ENCODE peak calls at places on chromosomes 3 and 15, in seven cellular contexts. One of them, this sample, is unnamed.

GRCh38 chr3:104069114-104069513 is 1297.6 kb upstream of the ALCAM start:
- DNase-seq in LoVo: no peak
- DNase-seq in activated T-cell treated with anti-CD3 and anti-CD28 coated beads, Interleukin-2, amount 50 U/mL, for 72 hours: no peak
- DNase-seq in stimulated activated CD4-positive, alpha-beta T cell treated with anti-CD3 and anti-CD28 coated beads, Interleukin-1b, Interleukin-23, amount 100 ng/mL, for 1 hour: no peak
- DNase-seq in activated CD8-positive, alpha-beta memory T cell treated with anti-CD3 and anti-CD28 coated beads for 1 hour: no peak
- DNase-seq in H4: no peak
- DNase-seq in C1 segment of cervical spinal cord: no peak
- DNase-seq in this sample: no peak

GRCh38 chr3:25661694-25662455 is 2.8 kb downstream of the TOP2B start:
- DNase-seq in LoVo: no peak
- DNase-seq in activated T-cell treated with anti-CD3 and anti-CD28 coated beads, Interleukin-2, amount 50 U/mL, for 72 hours: no peak
- DNase-seq in stimulated activated CD4-positive, alpha-beta T cell treated with anti-CD3 and anti-CD28 coated beads, Interleukin-1b, Interleukin-23, amount 100 ng/mL, for 1 hour: no peak
- DNase-seq in activated CD8-positive, alpha-beta memory T cell treated with anti-CD3 and anti-CD28 coated beads for 1 hour: no peak
- DNase-seq in H4: no peak
- DNase-seq in C1 segment of cervical spinal cord: no peak
- DNase-seq in this sample: no peak

GRCh38 chr15:31263751-31264533 is 62.7 kb upstream of the KLF13 start:
- DNase-seq in LoVo: peak
- DNase-seq in activated T-cell treated with anti-CD3 and anti-CD28 coated beads, Interleukin-2, amount 50 U/mL, for 72 hours: peak
- DNase-seq in stimulated activated CD4-positive, alpha-beta T cell treated with anti-CD3 and anti-CD28 coated beads, Interleukin-1b, Interleukin-23, amount 100 ng/mL, for 1 hour: peak
- DNase-seq in activated CD8-positive, alpha-beta memory T cell treated with anti-CD3 and anti-CD28 coated beads for 1 hour: peak
- DNase-seq in H4: no peak
- DNase-seq in C1 segment of cervical spinal cord: peak
- DNase-seq in this sample: no peak

GRCh38 chr3:124489506-124489905 is 240.7 kb upstream of the UMPS start:
- DNase-seq in LoVo: no peak
- DNase-seq in activated T-cell treated with anti-CD3 and anti-CD28 coated beads, Interleukin-2, amount 50 U/mL, for 72 hours: no peak
- DNase-seq in stimulated activated CD4-positive, alpha-beta T cell treated with anti-CD3 and anti-CD28 coated beads, Interleukin-1b, Interleukin-23, amount 100 ng/mL, for 1 hour: no peak
- DNase-seq in activated CD8-positive, alpha-beta memory T cell treated with anti-CD3 and anti-CD28 coated beads for 1 hour: no peak
- DNase-seq in H4: no peak
- DNase-seq in C1 segment of cervical spinal cord: no peak
- DNase-seq in this sample: no peak

GRCh38 chr15:66661432-66662096 is 40.5 kb upstream of the SMAD6 start:
- DNase-seq in LoVo: no peak
- DNase-seq in activated T-cell treated with anti-CD3 and anti-CD28 coated beads, Interleukin-2, amount 50 U/mL, for 72 hours: no peak
- DNase-seq in stimulated activated CD4-positive, alpha-beta T cell treated with anti-CD3 and anti-CD28 coated beads, Interleukin-1b, Interleukin-23, amount 100 ng/mL, for 1 hour: no peak
- DNase-seq in activated CD8-positive, alpha-beta memory T cell treated with anti-CD3 and anti-CD28 coated beads for 1 hour: no peak
- DNase-seq in H4: no peak
- DNase-seq in C1 segment of cervical spinal cord: no peak
- DNase-seq in this sample: no peak

GRCh38 chr15:64921711-64922110 is 10.0 kb downstream of the ANKDD1A start:
- DNase-seq in LoVo: peak
- DNase-seq in activated T-cell treated with anti-CD3 and anti-CD28 coated beads, Interleukin-2, amount 50 U/mL, for 72 hours: no peak
- DNase-seq in stimulated activated CD4-positive, alpha-beta T cell treated with anti-CD3 and anti-CD28 coated beads, Interleukin-1b, Interleukin-23, amount 100 ng/mL, for 1 hour: no peak
- DNase-seq in activated CD8-positive, alpha-beta memory T cell treated with anti-CD3 and anti-CD28 coated beads for 1 hour: no peak
- DNase-seq in H4: no peak
- DNase-seq in C1 segment of cervical spinal cord: no peak
- DNase-seq in this sample: peak

GRCh38 chr3:156246939-156247725 is 126.8 kb downstream of the KCNAB1 start:
- DNase-seq in LoVo: no peak
- DNase-seq in activated T-cell treated with anti-CD3 and anti-CD28 coated beads, Interleukin-2, amount 50 U/mL, for 72 hours: no peak
- DNase-seq in stimulated activated CD4-positive, alpha-beta T cell treated with anti-CD3 and anti-CD28 coated beads, Interleukin-1b, Interleukin-23, amount 100 ng/mL, for 1 hour: no peak
- DNase-seq in activated CD8-positive, alpha-beta memory T cell treated with anti-CD3 and anti-CD28 coated beads for 1 hour: no peak
- DNase-seq in H4: no peak
- DNase-seq in C1 segment of cervical spinal cord: no peak
- DNase-seq in this sample: no peak

GRCh38 chr15:95141486-95141885 is 910.1 kb downstream of the MCTP2 start:
- DNase-seq in LoVo: no peak
- DNase-seq in activated T-cell treated with anti-CD3 and anti-CD28 coated beads, Interleukin-2, amount 50 U/mL, for 72 hours: no peak
- DNase-seq in stimulated activated CD4-positive, alpha-beta T cell treated with anti-CD3 and anti-CD28 coated beads, Interleukin-1b, Interleukin-23, amount 100 ng/mL, for 1 hour: no peak
- DNase-seq in activated CD8-positive, alpha-beta memory T cell treated with anti-CD3 and anti-CD28 coated beads for 1 hour: no peak
- DNase-seq in H4: no peak
- DNase-seq in C1 segment of cervical spinal cord: no peak
- DNase-seq in this sample: no peak

GRCh38 chr3:46725663-46726314 is 8.1 kb upstream of the PRSS50 start:
- DNase-seq in LoVo: no peak
- DNase-seq in activated T-cell treated with anti-CD3 and anti-CD28 coated beads, Interleukin-2, amount 50 U/mL, for 72 hours: no peak
- DNase-seq in stimulated activated CD4-positive, alpha-beta T cell treated with anti-CD3 and anti-CD28 coated beads, Interleukin-1b, Interleukin-23, amount 100 ng/mL, for 1 hour: no peak
- DNase-seq in activated CD8-positive, alpha-beta memory T cell treated with anti-CD3 and anti-CD28 coated beads for 1 hour: no peak
- DNase-seq in H4: no peak
- DNase-seq in C1 segment of cervical spinal cord: no peak
- DNase-seq in this sample: no peak

GRCh38 chr15:61393949-61394348 is 164.8 kb upstream of the RORA start:
- DNase-seq in LoVo: no peak
- DNase-seq in activated T-cell treated with anti-CD3 and anti-CD28 coated beads, Interleukin-2, amount 50 U/mL, for 72 hours: no peak
- DNase-seq in stimulated activated CD4-positive, alpha-beta T cell treated with anti-CD3 and anti-CD28 coated beads, Interleukin-1b, Interleukin-23, amount 100 ng/mL, for 1 hour: no peak
- DNase-seq in activated CD8-positive, alpha-beta memory T cell treated with anti-CD3 and anti-CD28 coated beads for 1 hour: no peak
- DNase-seq in H4: no peak
- DNase-seq in C1 segment of cervical spinal cord: no peak
- DNase-seq in this sample: no peak

GRCh38 chr15:72483279-72483678 is 9.1 kb downstream of the ARIH1 start:
- DNase-seq in LoVo: no peak
- DNase-seq in activated T-cell treated with anti-CD3 and anti-CD28 coated beads, Interleukin-2, amount 50 U/mL, for 72 hours: no peak
- DNase-seq in stimulated activated CD4-positive, alpha-beta T cell treated with anti-CD3 and anti-CD28 coated beads, Interleukin-1b, Interleukin-23, amount 100 ng/mL, for 1 hour: no peak
- DNase-seq in activated CD8-positive, alpha-beta memory T cell treated with anti-CD3 and anti-CD28 coated beads for 1 hour: no peak
- DNase-seq in H4: no peak
- DNase-seq in C1 segment of cervical spinal cord: no peak
- DNase-seq in this sample: no peak

GRCh38 chr15:61835476-61836106 is 224.7 kb downstream of the VPS13C start:
- DNase-seq in LoVo: peak
- DNase-seq in activated T-cell treated with anti-CD3 and anti-CD28 coated beads, Interleukin-2, amount 50 U/mL, for 72 hours: peak
- DNase-seq in stimulated activated CD4-positive, alpha-beta T cell treated with anti-CD3 and anti-CD28 coated beads, Interleukin-1b, Interleukin-23, amount 100 ng/mL, for 1 hour: peak
- DNase-seq in activated CD8-positive, alpha-beta memory T cell treated with anti-CD3 and anti-CD28 coated beads for 1 hour: peak
- DNase-seq in H4: peak
- DNase-seq in C1 segment of cervical spinal cord: peak
- DNase-seq in this sample: no peak

GRCh38 chr3:84547971-84548970 is 410.5 kb upstream of the CADM2 start:
- DNase-seq in LoVo: peak
- DNase-seq in activated T-cell treated with anti-CD3 and anti-CD28 coated beads, Interleukin-2, amount 50 U/mL, for 72 hours: no peak
- DNase-seq in stimulated activated CD4-positive, alpha-beta T cell treated with anti-CD3 and anti-CD28 coated beads, Interleukin-1b, Interleukin-23, amount 100 ng/mL, for 1 hour: no peak
- DNase-seq in activated CD8-positive, alpha-beta memory T cell treated with anti-CD3 and anti-CD28 coated beads for 1 hour: no peak
- DNase-seq in H4: peak
- DNase-seq in C1 segment of cervical spinal cord: peak
- DNase-seq in this sample: peak

GRCh38 chr3:193389335-193389734 is 10.8 kb upstream of the ATP13A5 start:
- DNase-seq in LoVo: no peak
- DNase-seq in activated T-cell treated with anti-CD3 and anti-CD28 coated beads, Interleukin-2, amount 50 U/mL, for 72 hours: no peak
- DNase-seq in stimulated activated CD4-positive, alpha-beta T cell treated with anti-CD3 and anti-CD28 coated beads, Interleukin-1b, Interleukin-23, amount 100 ng/mL, for 1 hour: no peak
- DNase-seq in activated CD8-positive, alpha-beta memory T cell treated with anti-CD3 and anti-CD28 coated beads for 1 hour: no peak
- DNase-seq in H4: no peak
- DNase-seq in C1 segment of cervical spinal cord: no peak
- DNase-seq in this sample: no peak

GRCh38 chr15:68427961-68428360 is 4.0 kb downstream of the ITGA11 start:
- DNase-seq in LoVo: no peak
- DNase-seq in activated T-cell treated with anti-CD3 and anti-CD28 coated beads, Interleukin-2, amount 50 U/mL, for 72 hours: no peak
- DNase-seq in stimulated activated CD4-positive, alpha-beta T cell treated with anti-CD3 and anti-CD28 coated beads, Interleukin-1b, Interleukin-23, amount 100 ng/mL, for 1 hour: no peak
- DNase-seq in activated CD8-positive, alpha-beta memory T cell treated with anti-CD3 and anti-CD28 coated beads for 1 hour: no peak
- DNase-seq in H4: no peak
- DNase-seq in C1 segment of cervical spinal cord: no peak
- DNase-seq in this sample: no peak

GRCh38 chr3:192410684-192410960 is 316.7 kb downstream of the FGF12 start:
- DNase-seq in LoVo: no peak
- DNase-seq in activated T-cell treated with anti-CD3 and anti-CD28 coated beads, Interleukin-2, amount 50 U/mL, for 72 hours: no peak
- DNase-seq in stimulated activated CD4-positive, alpha-beta T cell treated with anti-CD3 and anti-CD28 coated beads, Interleukin-1b, Interleukin-23, amount 100 ng/mL, for 1 hour: no peak
- DNase-seq in activated CD8-positive, alpha-beta memory T cell treated with anti-CD3 and anti-CD28 coated beads for 1 hour: no peak
- DNase-seq in H4: no peak
- DNase-seq in C1 segment of cervical spinal cord: no peak
- DNase-seq in this sample: no peak

GRCh38 chr3:140467104-140467577 is 210.7 kb upstream of the TRIM42 start:
- DNase-seq in LoVo: peak
- DNase-seq in activated T-cell treated with anti-CD3 and anti-CD28 coated beads, Interleukin-2, amount 50 U/mL, for 72 hours: peak
- DNase-seq in stimulated activated CD4-positive, alpha-beta T cell treated with anti-CD3 and anti-CD28 coated beads, Interleukin-1b, Interleukin-23, amount 100 ng/mL, for 1 hour: no peak
- DNase-seq in activated CD8-positive, alpha-beta memory T cell treated with anti-CD3 and anti-CD28 coated beads for 1 hour: no peak
- DNase-seq in H4: peak
- DNase-seq in C1 segment of cervical spinal cord: no peak
- DNase-seq in this sample: peak

GRCh38 chr15:89401636-89402252 is 67.1 kb upstream of the POLG start:
- DNase-seq in LoVo: no peak
- DNase-seq in activated T-cell treated with anti-CD3 and anti-CD28 coated beads, Interleukin-2, amount 50 U/mL, for 72 hours: no peak
- DNase-seq in stimulated activated CD4-positive, alpha-beta T cell treated with anti-CD3 and anti-CD28 coated beads, Interleukin-1b, Interleukin-23, amount 100 ng/mL, for 1 hour: no peak
- DNase-seq in activated CD8-positive, alpha-beta memory T cell treated with anti-CD3 and anti-CD28 coated beads for 1 hour: no peak
- DNase-seq in H4: peak
- DNase-seq in C1 segment of cervical spinal cord: no peak
- DNase-seq in this sample: no peak

GRCh38 chr15:75067123-75067854 is 43.9 kb downstream of the PPCDC start:
- DNase-seq in LoVo: no peak
- DNase-seq in activated T-cell treated with anti-CD3 and anti-CD28 coated beads, Interleukin-2, amount 50 U/mL, for 72 hours: peak
- DNase-seq in stimulated activated CD4-positive, alpha-beta T cell treated with anti-CD3 and anti-CD28 coated beads, Interleukin-1b, Interleukin-23, amount 100 ng/mL, for 1 hour: no peak
- DNase-seq in activated CD8-positive, alpha-beta memory T cell treated with anti-CD3 and anti-CD28 coated beads for 1 hour: no peak
- DNase-seq in H4: peak
- DNase-seq in C1 segment of cervical spinal cord: no peak
- DNase-seq in this sample: peak

GRCh38 chr3:121063628-121064027 is 155.6 kb downstream of the STXBP5L start:
- DNase-seq in LoVo: no peak
- DNase-seq in activated T-cell treated with anti-CD3 and anti-CD28 coated beads, Interleukin-2, amount 50 U/mL, for 72 hours: no peak
- DNase-seq in stimulated activated CD4-positive, alpha-beta T cell treated with anti-CD3 and anti-CD28 coated beads, Interleukin-1b, Interleukin-23, amount 100 ng/mL, for 1 hour: no peak
- DNase-seq in activated CD8-positive, alpha-beta memory T cell treated with anti-CD3 and anti-CD28 coated beads for 1 hour: no peak
- DNase-seq in H4: no peak
- DNase-seq in C1 segment of cervical spinal cord: no peak
- DNase-seq in this sample: no peak

GRCh38 chr3:136938334-136938733 is 19.4 kb upstream of the IL20RB start:
- DNase-seq in LoVo: no peak
- DNase-seq in activated T-cell treated with anti-CD3 and anti-CD28 coated beads, Interleukin-2, amount 50 U/mL, for 72 hours: no peak
- DNase-seq in stimulated activated CD4-positive, alpha-beta T cell treated with anti-CD3 and anti-CD28 coated beads, Interleukin-1b, Interleukin-23, amount 100 ng/mL, for 1 hour: no peak
- DNase-seq in activated CD8-positive, alpha-beta memory T cell treated with anti-CD3 and anti-CD28 coated beads for 1 hour: no peak
- DNase-seq in H4: no peak
- DNase-seq in C1 segment of cervical spinal cord: no peak
- DNase-seq in this sample: no peak

GRCh38 chr3:144549161-144549560 is 577.5 kb downstream of the DIPK2A start:
- DNase-seq in LoVo: no peak
- DNase-seq in activated T-cell treated with anti-CD3 and anti-CD28 coated beads, Interleukin-2, amount 50 U/mL, for 72 hours: no peak
- DNase-seq in stimulated activated CD4-positive, alpha-beta T cell treated with anti-CD3 and anti-CD28 coated beads, Interleukin-1b, Interleukin-23, amount 100 ng/mL, for 1 hour: no peak
- DNase-seq in activated CD8-positive, alpha-beta memory T cell treated with anti-CD3 and anti-CD28 coated beads for 1 hour: no peak
- DNase-seq in H4: peak
- DNase-seq in C1 segment of cervical spinal cord: no peak
- DNase-seq in this sample: no peak

GRCh38 chr15:58465070-58465469 is 33.3 kb downstream of the LIPC start:
- DNase-seq in LoVo: no peak
- DNase-seq in activated T-cell treated with anti-CD3 and anti-CD28 coated beads, Interleukin-2, amount 50 U/mL, for 72 hours: no peak
- DNase-seq in stimulated activated CD4-positive, alpha-beta T cell treated with anti-CD3 and anti-CD28 coated beads, Interleukin-1b, Interleukin-23, amount 100 ng/mL, for 1 hour: no peak
- DNase-seq in activated CD8-positive, alpha-beta memory T cell treated with anti-CD3 and anti-CD28 coated beads for 1 hour: no peak
- DNase-seq in H4: no peak
- DNase-seq in C1 segment of cervical spinal cord: no peak
- DNase-seq in this sample: no peak

GRCh38 chr3:64318001-64318400 is 92.7 kb upstream of the PRICKLE2 start:
- DNase-seq in LoVo: no peak
- DNase-seq in activated T-cell treated with anti-CD3 and anti-CD28 coated beads, Interleukin-2, amount 50 U/mL, for 72 hours: no peak
- DNase-seq in stimulated activated CD4-positive, alpha-beta T cell treated with anti-CD3 and anti-CD28 coated beads, Interleukin-1b, Interleukin-23, amount 100 ng/mL, for 1 hour: no peak
- DNase-seq in activated CD8-positive, alpha-beta memory T cell treated with anti-CD3 and anti-CD28 coated beads for 1 hour: no peak
- DNase-seq in H4: peak
- DNase-seq in C1 segment of cervical spinal cord: no peak
- DNase-seq in this sample: peak